ENCODE peak calls at places on chromosomes 13 and 19, in four cellular contexts. Y, L, H and C are unnamed samples.

GRCh38 chr19:39115105-39115847 is 10.3 kb upstream of the PAK4 start:
- DNase-seq in Y (no peak), L (no peak), H (no peak), C (no peak)

GRCh38 chr13:30065181-30065580 is 214.8 kb upstream of the UBL3 start:
- DNase-seq in Y (no peak), L (no peak), H (no peak), C (no peak)

GRCh38 chr13:49616688-49617065 is 11.6 kb upstream of the ARL11 start:
- DNase-seq in Y (no peak), L (no peak), H (no peak), C (no peak)

GRCh38 chr13:32852568-32852967 is 163.7 kb upstream of the KL start:
- DNase-seq in Y (no peak), L (no peak), H (no peak), C (no peak)

GRCh38 chr13:58960909-58961308 is 1202.8 kb downstream of the DIAPH3 start:
- DNase-seq in Y (no peak), L (no peak), H (no peak), C (no peak)

GRCh38 chr19:23409392-23410048 is 14.2 kb upstream of the ZNF91 start:
- DNase-seq in Y (no peak), L (no peak), H (no peak), C (no peak)

GRCh38 chr13:51799261-51799660 is 4.7 kb downstream of the DHRS12 start:
- DNase-seq in Y (no peak), L (no peak), H (no peak), C (no peak)

GRCh38 chr19:29678484-29679106 is 13.3 kb downstream of the PLEKHF1 start:
- DNase-seq in Y (peak), L (peak), H (peak), C (no peak)

GRCh38 chr19:13830761-13831481 is 35.7 kb downstream of the ZSWIM4 start:
- DNase-seq in Y (no peak), L (no peak), H (no peak), C (no peak)

GRCh38 chr13:50213526-50213925 is 198.3 kb downstream of the KCNRG start:
- DNase-seq in Y (no peak), L (no peak), H (no peak), C (no peak)

GRCh38 chr19:40512473-40513344 is 45.9 kb downstream of the SPTBN4 start:
- DNase-seq in Y (no peak), L (no peak), H (no peak), C (no peak)

GRCh38 chr19:51572908-51573307 is 1.8 kb downstream of the ZNF175 start:
- DNase-seq in Y (no peak), L (no peak), H (no peak), C (no peak)

GRCh38 chr13:35210234-35210633 is 266.3 kb downstream of the MAB21L1 start:
- DNase-seq in Y (no peak), L (no peak), H (no peak), C (no peak)

GRCh38 chr19:38044267-38045111 is 137.5 kb downstream of the SIPA1L3 start:
- DNase-seq in Y (no peak), L (no peak), H (no peak), C (no peak)

GRCh38 chr19:45653634-45654033 is 14.4 kb upstream of the GIPR start:
- DNase-seq in Y (no peak), L (no peak), H (no peak), C (no peak)

GRCh38 chr19:34430738-34431625 is 2.8 kb downstream of the UBA2 start:
- DNase-seq in Y (no peak), L (no peak), H (no peak), C (no peak)

GRCh38 chr13:30862707-30863106 is 43.4 kb upstream of the MEDAG start:
- DNase-seq in Y (no peak), L (peak), H (no peak), C (peak)

GRCh38 chr19:17103177-17103576 is 27.6 kb downstream of the MYO9B start:
- DNase-seq in Y (no peak), L (no peak), H (no peak), C (no peak)

GRCh38 chr13:97474581-97474980 is 40.6 kb downstream of the RAP2A start:
- DNase-seq in Y (no peak), L (no peak), H (no peak), C (no peak)

GRCh38 chr13:23810842-23811241 is 78.4 kb downstream of the MIPEP start:
- DNase-seq in Y (no peak), L (no peak), H (no peak), C (no peak)

GRCh38 chr19:8657869-8658268 is 27.4 kb downstream of the NFILZ start:
- DNase-seq in Y (no peak), L (no peak), H (no peak), C (no peak)

GRCh38 chr13:25203256-25203794 is 31.2 kb upstream of the AMER2 start:
- DNase-seq in Y (no peak), L (no peak), H (no peak), C (no peak)

GRCh38 chr19:2231621-2232221 is 4.4 kb downstream of the PLEKHJ1 start:
- DNase-seq in Y (no peak), L (no peak), H (no peak), C (no peak)

GRCh38 chr13:37889102-37889501 is 19.5 kb upstream of the TRPC4 start:
- DNase-seq in Y (no peak), L (no peak), H (no peak), C (no peak)

GRCh38 chr19:30011051-30011578 is 69.1 kb downstream of the URI1 start:
- DNase-seq in Y (no peak), L (no peak), H (no peak), C (no peak)

GRCh38 chr13:113364371-113364932 is 522 bp upstream of the GRTP1 start:
- DNase-seq in Y (no peak), L (peak), H (no peak), C (no peak)

GRCh38 chr13:45575830-45576180 is 39.7 kb downstream of the ERICH6B start:
- DNase-seq in Y (no peak), L (no peak), H (no peak), C (no peak)

GRCh38 chr19:35958660-35959039 is 22.5 kb downstream of the LRFN3 start:
- DNase-seq in Y (no peak), L (no peak), H (no peak), C (no peak)

GRCh38 chr13:63184693-63185092 is 1769.0 kb upstream of the PCDH20 start:
- DNase-seq in Y (no peak), L (no peak), H (no peak), C (no peak)

GRCh38 chr13:23858586-23858985 is 30.6 kb downstream of the MIPEP start:
- DNase-seq in Y (no peak), L (no peak), H (no peak), C (no peak)

GRCh38 chr13:49746111-49746510 is 46.4 kb downstream of the KPNA3 start:
- DNase-seq in Y (no peak), L (no peak), H (no peak), C (no peak)

GRCh38 chr19:42423462-42424344 is 3.5 kb downstream of the LIPE start:
- DNase-seq in Y (peak), L (peak), H (peak), C (peak)

GRCh38 chr13:101217086-101217485 is 199.2 kb downstream of the NALCN start:
- DNase-seq in Y (no peak), L (no peak), H (no peak), C (no peak)

GRCh38 chr13:38577048-38577447 is 109.8 kb upstream of the FREM2 start:
- DNase-seq in Y (no peak), L (no peak), H (no peak), C (no peak)

GRCh38 chr19:16670291-16670690 is 9.4 kb downstream of the TMEM38A start:
- DNase-seq in Y (no peak), L (no peak), H (no peak), C (no peak)

GRCh38 chr13:100789481-100789880 is 114.9 kb upstream of the TMTC4 start:
- DNase-seq in Y (no peak), L (no peak), H (no peak), C (no peak)

GRCh38 chr19:47832723-47833122 is 11.0 kb downstream of the CRX start:
- DNase-seq in Y (no peak), L (no peak), H (no peak), C (no peak)

DNA sequence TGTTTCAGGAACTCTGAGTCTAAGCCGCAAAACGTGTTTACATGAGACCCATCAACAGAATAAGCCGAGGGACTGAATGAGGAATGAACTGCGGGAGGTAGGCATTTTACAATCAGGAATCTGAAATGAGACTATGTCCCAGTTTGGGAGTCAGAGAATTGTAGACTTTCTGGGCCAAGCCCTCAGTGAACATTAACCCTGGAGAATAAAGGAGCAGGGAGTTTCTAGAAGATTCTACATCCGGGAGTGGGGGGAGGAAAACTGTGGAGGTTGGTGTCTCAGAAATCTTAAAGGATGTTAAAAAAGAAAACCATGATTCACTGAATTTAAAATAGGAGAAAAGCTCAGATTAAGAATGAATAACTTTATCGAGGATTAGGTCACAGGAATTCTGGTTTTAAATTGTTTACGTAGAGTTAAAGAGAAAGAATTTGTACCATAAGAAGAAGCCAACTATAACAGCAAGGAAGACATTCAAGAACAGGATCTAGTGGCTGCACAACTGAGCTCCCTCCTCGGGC is 18.5 kb downstream of the RFX2 start:
- DNase-seq in Y (no peak), L (no peak), H (no peak), C (no peak)
- H3K27ac ChIP-seq in Y (peak), L (peak), H (peak), C (peak)

DNA sequence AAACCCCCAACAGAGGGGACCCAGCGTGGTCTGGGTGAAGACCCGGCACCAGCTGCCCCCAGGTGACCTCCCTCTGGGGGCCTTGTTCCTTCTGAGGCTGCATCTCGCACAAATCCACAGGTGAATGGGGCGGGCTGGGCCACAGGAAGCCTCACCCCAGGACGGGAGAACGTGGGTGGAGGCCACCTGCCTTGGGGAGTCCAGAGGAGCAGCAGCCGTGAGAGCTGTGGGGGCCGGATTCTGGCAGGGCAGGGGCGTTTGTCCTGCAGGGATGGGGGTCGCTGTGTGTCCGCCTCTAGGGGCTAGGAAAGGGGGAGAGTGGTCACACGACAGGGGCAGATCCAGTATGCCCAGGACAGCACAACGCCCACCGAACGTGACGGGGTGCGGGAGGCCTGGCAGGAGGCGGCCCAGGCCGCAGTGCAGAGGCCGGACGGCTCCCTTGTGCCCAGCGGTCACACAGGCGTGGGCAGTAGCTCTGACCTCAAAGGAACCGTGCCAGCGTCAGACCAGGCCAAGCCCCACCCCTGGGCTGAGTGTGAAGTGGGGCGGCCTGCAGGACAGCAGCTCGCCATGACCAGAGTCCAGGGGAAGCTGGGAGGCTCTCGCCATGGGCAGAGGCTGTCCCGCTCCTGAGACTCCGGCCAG is 6.6 kb downstream of the POLR2E start:
- DNase-seq in Y (no peak), L (no peak), H (no peak), C (no peak)
- H3K27ac ChIP-seq in Y (peak), L (no peak), H (peak), C (no peak)

DNA sequence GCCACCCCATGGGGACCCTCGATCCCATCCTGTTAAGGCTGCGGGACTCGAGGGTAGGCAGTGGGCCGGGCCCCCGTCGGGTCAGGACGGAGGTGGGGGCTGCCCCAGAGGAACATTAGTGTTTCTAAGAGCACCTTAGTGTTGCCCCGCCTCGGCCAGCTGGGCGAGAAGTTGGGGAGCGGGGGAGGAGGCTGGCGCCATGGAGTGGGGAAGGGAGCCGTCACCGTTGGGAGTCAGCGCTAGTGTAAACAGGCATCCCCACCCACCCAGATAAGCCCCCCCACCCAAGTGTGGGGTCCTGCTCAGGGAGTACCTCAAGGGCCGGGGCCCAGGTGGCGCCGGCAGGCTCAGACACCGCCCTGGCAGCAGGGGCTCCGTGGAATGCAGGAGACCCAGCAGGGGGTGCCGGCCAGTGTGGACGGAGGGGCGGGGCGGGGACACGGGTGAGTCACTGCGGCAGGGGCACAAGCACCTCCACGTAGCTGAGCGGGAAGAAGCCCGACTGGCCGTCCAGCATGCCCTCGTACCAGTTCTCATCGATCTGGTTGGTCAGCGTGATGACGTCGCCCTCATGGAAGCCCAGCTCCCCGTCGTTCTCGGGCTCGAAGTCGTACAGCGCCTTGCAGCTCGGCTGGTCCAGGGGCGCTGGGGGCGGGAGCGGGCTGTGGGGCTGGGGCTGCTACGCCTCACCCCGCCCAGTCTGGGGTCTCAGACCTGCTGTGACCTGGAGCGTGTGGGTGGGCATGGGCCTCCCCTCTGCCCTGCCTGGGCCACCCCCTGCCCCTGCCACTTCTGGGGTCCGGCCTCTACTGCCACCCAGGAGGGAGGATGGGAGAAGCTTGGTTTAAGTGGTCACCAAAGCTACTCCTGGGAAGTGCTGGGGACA is 18.0 kb downstream of the MPND start:
- DNase-seq in Y (no peak), L (peak), H (no peak), C (no peak)
- H3K27ac ChIP-seq in Y (no peak), L (no peak), H (no peak), C (no peak)

DNA sequence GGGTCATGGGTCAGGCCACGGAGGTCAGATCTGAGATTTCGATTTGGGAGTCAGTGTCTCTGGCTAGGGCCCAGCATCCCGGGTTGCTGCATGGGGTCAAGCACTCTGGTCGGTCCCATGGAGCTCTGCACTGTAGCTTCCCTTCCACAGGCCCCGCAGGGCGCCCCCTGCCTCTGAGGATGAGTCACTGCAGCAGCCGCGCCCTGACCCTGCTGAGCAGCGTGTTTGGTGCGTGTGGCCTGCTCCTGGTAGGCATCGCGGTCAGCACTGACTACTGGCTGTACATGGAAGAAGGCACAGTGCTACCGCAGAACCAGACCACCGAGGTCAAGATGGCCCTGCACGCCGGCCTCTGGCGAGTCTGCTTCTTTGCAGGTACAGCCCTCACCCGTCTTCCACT is 3.6 kb downstream of the CACNG7 start:
- DNase-seq in Y (no peak), L (no peak), H (no peak), C (no peak)
- H3K27ac ChIP-seq in Y (no peak), L (no peak), H (no peak), C (no peak)

DNA sequence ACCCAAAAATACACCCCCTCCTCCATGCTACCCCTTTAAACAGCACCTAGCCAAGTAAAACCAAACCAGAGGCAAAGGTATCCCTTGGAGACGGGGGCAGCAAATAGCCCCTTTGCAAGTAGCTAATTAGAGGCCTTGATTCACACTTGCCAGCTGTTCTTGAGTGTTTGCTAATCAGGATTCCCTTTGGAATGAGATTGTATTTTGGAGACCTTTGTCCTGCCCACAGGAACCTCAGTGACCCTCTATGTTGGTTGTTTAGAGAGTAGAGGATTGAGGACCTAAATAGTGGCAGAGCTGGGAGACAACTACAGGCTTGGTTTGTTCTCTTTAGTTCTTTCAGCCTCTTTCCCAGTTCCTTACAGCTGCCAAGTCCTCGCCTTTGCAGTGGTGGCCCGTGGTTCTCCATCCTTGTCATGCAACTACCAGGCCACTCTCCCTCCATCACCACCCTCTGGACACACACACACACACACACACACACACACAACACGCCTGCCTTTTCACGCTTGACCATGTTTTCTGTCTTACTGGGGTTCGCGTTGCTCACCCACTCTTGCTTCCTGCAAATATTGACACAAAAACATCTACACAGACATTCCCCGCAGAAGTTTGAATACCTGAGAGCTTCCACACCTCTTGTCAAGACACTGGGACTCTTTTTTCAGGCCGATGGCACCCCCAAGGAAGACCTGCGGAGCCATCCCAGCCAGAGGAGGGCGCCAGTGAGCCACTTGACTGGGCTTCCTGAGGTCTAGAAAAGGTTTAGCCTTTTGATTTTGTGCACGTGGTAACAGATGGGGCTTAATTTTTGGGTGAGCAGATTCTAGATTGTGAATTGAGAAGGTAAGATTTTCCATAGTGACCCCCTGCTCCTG is 80.0 kb upstream of the GPR183 start:
- DNase-seq in Y (no peak), L (no peak), H (no peak), C (peak)
- H3K27ac ChIP-seq in Y (no peak), L (no peak), H (no peak), C (no peak)

GRCh38 chr19:20078696-20079095 is 896 bp downstream of the ZNF90 start:
- DNase-seq in Y (no peak), L (peak), H (peak), C (no peak)
- H3K27ac ChIP-seq in Y (no peak), L (peak), H (peak), C (no peak)

GRCh38 chr19:18284710-18285430 is 3.4 kb upstream of the JUND start:
- DNase-seq in Y (no peak), L (no peak), H (no peak), C (no peak)

GRCh38 chr19:18282021-18282787 is 782 bp upstream of the JUND start:
- DNase-seq in Y (peak), L (peak), H (no peak), C (no peak)

GRCh38 chr19:18282788-18283141 is 1.3 kb upstream of the JUND start:
- DNase-seq in Y (no peak), L (no peak), H (no peak), C (no peak)

GRCh38 chr19:18281082-18282020 is at the start of gene JUND:
- DNase-seq in Y (peak), L (peak), H (peak), C (peak)

DNA sequence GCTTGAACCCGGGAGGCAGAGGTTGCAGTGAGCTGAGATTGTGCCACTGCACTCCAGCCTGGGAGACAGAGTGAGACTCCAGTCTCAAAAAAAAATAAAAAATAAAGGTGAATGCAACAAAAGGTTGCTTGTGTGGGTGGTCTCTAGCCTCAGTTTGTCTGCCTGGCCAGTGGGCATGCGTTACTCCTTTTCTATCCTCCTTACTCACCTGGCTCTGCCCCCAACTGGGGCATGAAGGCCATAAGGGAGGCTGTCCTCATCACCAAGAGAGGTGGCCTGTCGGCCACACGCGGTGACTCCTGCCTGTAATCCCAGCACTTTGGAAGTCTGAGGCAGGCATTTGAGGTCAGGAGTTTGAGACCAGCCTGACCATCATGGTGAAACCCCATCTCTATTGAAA is 1.9 kb upstream of the JUND start:
- DNase-seq in Y (no peak), L (no peak), H (no peak), C (no peak)
- H3K27ac ChIP-seq in Y (peak), L (peak), H (peak), C (peak)

GRCh38 chr13:34155931-34156607 is 338.1 kb downstream of the RFC3 start:
- DNase-seq in Y (no peak), L (no peak), H (no peak), C (no peak)

GRCh38 chr13:34152409-34152808 is 334.5 kb downstream of the RFC3 start:
- DNase-seq in Y (no peak), L (no peak), H (no peak), C (no peak)

GRCh38 chr13:34151885-34152284 is 333.9 kb downstream of the RFC3 start:
- DNase-seq in Y (no peak), L (no peak), H (no peak), C (no peak)

GRCh38 chr13:34152996-34153395 is 335.0 kb downstream of the RFC3 start:
- DNase-seq in Y (no peak), L (no peak), H (no peak), C (no peak)

GRCh38 chr13:34153428-34154180 is 335.7 kb downstream of the RFC3 start:
- DNase-seq in Y (no peak), L (no peak), H (no peak), C (no peak)
- H3K27ac ChIP-seq in Y (no peak), L (peak), H (peak), C (no peak)